ENCODE peak calls at places on chromosomes 3 and 15, in eight cellular contexts. One of them, this sample, is unnamed.

GRCh38 chr3:86175593-86175992 is 815.4 kb downstream of the VGLL3 start:
- DNase-seq in left colon: no peak
- DNase-seq in T-helper 17 cell: no peak
- DNase-seq in heart left ventricle: no peak
- DNase-seq in HS-5: no peak
- DNase-seq in KBM-7: no peak
- DNase-seq in cerebellum: no peak
- DNase-seq in PC-3: no peak
- DNase-seq in this sample: no peak

GRCh38 chr3:197371521-197372075 is 73.2 kb upstream of the DLG1 start:
- DNase-seq in left colon: no peak
- DNase-seq in T-helper 17 cell: no peak
- DNase-seq in heart left ventricle: no peak
- DNase-seq in HS-5: no peak
- DNase-seq in KBM-7: no peak
- DNase-seq in cerebellum: no peak
- DNase-seq in PC-3: no peak
- DNase-seq in this sample: no peak

GRCh38 chr3:169169340-169169963 is 494.1 kb downstream of the MECOM start:
- DNase-seq in left colon: no peak
- DNase-seq in T-helper 17 cell: no peak
- DNase-seq in heart left ventricle: no peak
- DNase-seq in HS-5: no peak
- DNase-seq in KBM-7: no peak
- DNase-seq in cerebellum: no peak
- DNase-seq in PC-3: peak; percentile 21
- DNase-seq in this sample: no peak

GRCh38 chr3:195270350-195271115 is 426 bp downstream of the XXYLT1 start:
- DNase-seq in left colon: peak; percentile 84
- DNase-seq in T-helper 17 cell: no peak
- DNase-seq in heart left ventricle: peak; percentile 77
- DNase-seq in HS-5: peak; percentile 49
- DNase-seq in KBM-7: peak; percentile 75
- DNase-seq in cerebellum: peak; percentile 33
- DNase-seq in PC-3: peak; percentile 39
- DNase-seq in this sample: no peak

GRCh38 chr15:64000183-64000710 is 46.0 kb downstream of the DAPK2 start:
- DNase-seq in left colon: no peak
- DNase-seq in T-helper 17 cell: no peak
- DNase-seq in heart left ventricle: no peak
- DNase-seq in HS-5: no peak
- DNase-seq in KBM-7: no peak
- DNase-seq in cerebellum: no peak
- DNase-seq in PC-3: no peak
- DNase-seq in this sample: no peak

GRCh38 chr3:4824948-4825325 is 154.3 kb upstream of the BHLHE40 start:
- DNase-seq in left colon: no peak
- DNase-seq in T-helper 17 cell: no peak
- DNase-seq in heart left ventricle: no peak
- DNase-seq in HS-5: peak; percentile 40
- DNase-seq in KBM-7: no peak
- DNase-seq in cerebellum: no peak
- DNase-seq in PC-3: peak; percentile 88
- DNase-seq in this sample: no peak

GRCh38 chr15:98872777-98873176 is 134.8 kb downstream of the PGPEP1L start:
- DNase-seq in left colon: no peak
- DNase-seq in T-helper 17 cell: no peak
- DNase-seq in heart left ventricle: no peak
- DNase-seq in HS-5: no peak
- DNase-seq in KBM-7: no peak
- DNase-seq in cerebellum: no peak
- DNase-seq in PC-3: peak; percentile 84
- DNase-seq in this sample: no peak

GRCh38 chr3:169914321-169914720 is 2.9 kb downstream of the SAMD7 start:
- DNase-seq in left colon: no peak
- DNase-seq in T-helper 17 cell: no peak
- DNase-seq in heart left ventricle: no peak
- DNase-seq in HS-5: peak; percentile 28
- DNase-seq in KBM-7: no peak
- DNase-seq in cerebellum: no peak
- DNase-seq in PC-3: peak; percentile 33
- DNase-seq in this sample: no peak

GRCh38 chr15:70806992-70807712 is 43.8 kb upstream of the UACA start:
- DNase-seq in left colon: peak; percentile 38
- DNase-seq in T-helper 17 cell: no peak
- DNase-seq in heart left ventricle: peak; percentile 80
- DNase-seq in HS-5: no peak
- DNase-seq in KBM-7: peak; percentile 62
- DNase-seq in cerebellum: no peak
- DNase-seq in PC-3: no peak
- DNase-seq in this sample: peak; percentile 70

GRCh38 chr3:128814514-128815317 is 64.7 kb upstream of the ACAD9 start:
- DNase-seq in left colon: no peak
- DNase-seq in T-helper 17 cell: no peak
- DNase-seq in heart left ventricle: peak; percentile 66
- DNase-seq in HS-5: no peak
- DNase-seq in KBM-7: no peak
- DNase-seq in cerebellum: peak; percentile 54
- DNase-seq in PC-3: no peak
- DNase-seq in this sample: no peak

GRCh38 chr15:65902373-65902772 is 33.1 kb downstream of the RAB11A start:
- DNase-seq in left colon: peak; percentile 72
- DNase-seq in T-helper 17 cell: no peak
- DNase-seq in heart left ventricle: peak; percentile 59
- DNase-seq in HS-5: no peak
- DNase-seq in KBM-7: peak; percentile 98
- DNase-seq in cerebellum: no peak
- DNase-seq in PC-3: peak; percentile 89
- DNase-seq in this sample: no peak

GRCh38 chr15:39623550-39623931 is 42.7 kb downstream of the THBS1 start:
- DNase-seq in left colon: no peak
- DNase-seq in T-helper 17 cell: no peak
- DNase-seq in heart left ventricle: no peak
- DNase-seq in HS-5: no peak
- DNase-seq in KBM-7: no peak
- DNase-seq in cerebellum: no peak
- DNase-seq in PC-3: no peak
- DNase-seq in this sample: no peak

GRCh38 chr3:55988905-55989304 is 479.4 kb downstream of the ERC2 start:
- DNase-seq in left colon: no peak
- DNase-seq in T-helper 17 cell: no peak
- DNase-seq in heart left ventricle: no peak
- DNase-seq in HS-5: no peak
- DNase-seq in KBM-7: no peak
- DNase-seq in cerebellum: no peak
- DNase-seq in PC-3: no peak
- DNase-seq in this sample: no peak

GRCh38 chr15:80844011-80844732 is 65.0 kb downstream of the CEMIP start:
- DNase-seq in left colon: no peak
- DNase-seq in T-helper 17 cell: no peak
- DNase-seq in heart left ventricle: no peak
- DNase-seq in HS-5: peak; percentile 20
- DNase-seq in KBM-7: no peak
- DNase-seq in cerebellum: no peak
- DNase-seq in PC-3: peak; percentile 86
- DNase-seq in this sample: no peak

GRCh38 chr3:39941941-39942340 is 132.5 kb downstream of the MYRIP start:
- DNase-seq in left colon: peak; percentile 48
- DNase-seq in T-helper 17 cell: no peak
- DNase-seq in heart left ventricle: no peak
- DNase-seq in HS-5: no peak
- DNase-seq in KBM-7: no peak
- DNase-seq in cerebellum: no peak
- DNase-seq in PC-3: no peak
- DNase-seq in this sample: no peak

GRCh38 chr3:122310361-122310760 is 14.7 kb upstream of the CSTA start:
- DNase-seq in left colon: no peak
- DNase-seq in T-helper 17 cell: no peak
- DNase-seq in heart left ventricle: no peak
- DNase-seq in HS-5: no peak
- DNase-seq in KBM-7: no peak
- DNase-seq in cerebellum: no peak
- DNase-seq in PC-3: peak; percentile 30
- DNase-seq in this sample: no peak

GRCh38 chr15:77493324-77493907 is 72.7 kb downstream of the HMG20A start:
- DNase-seq in left colon: no peak
- DNase-seq in T-helper 17 cell: no peak
- DNase-seq in heart left ventricle: no peak
- DNase-seq in HS-5: no peak
- DNase-seq in KBM-7: peak; percentile 95
- DNase-seq in cerebellum: no peak
- DNase-seq in PC-3: no peak
- DNase-seq in this sample: no peak

GRCh38 chr3:25448750-25449684 is 21.0 kb downstream of the RARB start:
- DNase-seq in left colon: peak; percentile 86
- DNase-seq in T-helper 17 cell: no peak
- DNase-seq in heart left ventricle: peak; percentile 96
- DNase-seq in HS-5: no peak
- DNase-seq in KBM-7: no peak
- DNase-seq in cerebellum: peak; percentile 56
- DNase-seq in PC-3: no peak
- DNase-seq in this sample: peak; percentile 93

GRCh38 chr15:25862469-25863066 is 559 bp downstream of the ATP10A start:
- DNase-seq in left colon: peak; percentile 36
- DNase-seq in T-helper 17 cell: peak; percentile 21
- DNase-seq in heart left ventricle: no peak
- DNase-seq in HS-5: no peak
- DNase-seq in KBM-7: peak; percentile 41
- DNase-seq in cerebellum: no peak
- DNase-seq in PC-3: peak; percentile 44
- DNase-seq in this sample: no peak

GRCh38 chr3:193812078-193812725 is 219.2 kb downstream of the OPA1 start:
- DNase-seq in left colon: no peak
- DNase-seq in T-helper 17 cell: no peak
- DNase-seq in heart left ventricle: no peak
- DNase-seq in HS-5: no peak
- DNase-seq in KBM-7: no peak
- DNase-seq in cerebellum: no peak
- DNase-seq in PC-3: no peak
- DNase-seq in this sample: no peak

GRCh38 chr3:126678691-126679317 is 23.9 kb upstream of the TXNRD3 start:
- DNase-seq in left colon: peak; percentile 29
- DNase-seq in T-helper 17 cell: no peak
- DNase-seq in heart left ventricle: no peak
- DNase-seq in HS-5: no peak
- DNase-seq in KBM-7: no peak
- DNase-seq in cerebellum: no peak
- DNase-seq in PC-3: no peak
- DNase-seq in this sample: no peak

GRCh38 chr15:101439285-101439919 is 50.1 kb downstream of the PCSK6 start:
- DNase-seq in left colon: no peak
- DNase-seq in T-helper 17 cell: no peak
- DNase-seq in heart left ventricle: no peak
- DNase-seq in HS-5: peak; percentile 28
- DNase-seq in KBM-7: no peak
- DNase-seq in cerebellum: no peak
- DNase-seq in PC-3: peak; percentile 10
- DNase-seq in this sample: no peak

GRCh38 chr3:30012941-30013543 is 593.4 kb upstream of the TGFBR2 start:
- DNase-seq in left colon: peak; percentile 90
- DNase-seq in T-helper 17 cell: peak; percentile 13
- DNase-seq in heart left ventricle: peak; percentile 75
- DNase-seq in HS-5: peak; percentile 33
- DNase-seq in KBM-7: peak; percentile 69
- DNase-seq in cerebellum: peak; percentile 7
- DNase-seq in PC-3: peak; percentile 92
- DNase-seq in this sample: peak; percentile 52

GRCh38 chr15:57327985-57328471 is 48.3 kb upstream of the CGNL1 start:
- DNase-seq in left colon: no peak
- DNase-seq in T-helper 17 cell: no peak
- DNase-seq in heart left ventricle: no peak
- DNase-seq in HS-5: peak; percentile 82
- DNase-seq in KBM-7: no peak
- DNase-seq in cerebellum: no peak
- DNase-seq in PC-3: no peak
- DNase-seq in this sample: no peak